ENCODE peak calls at places on chromosomes 4 and X, in nine cellular contexts. One of them, this sample, is unnamed.

GRCh38 chr4:189162073-189162789 is 778.4 kb upstream of the FRG1 start:
- DNase-seq in SK-N-SH: no peak
- DNase-seq in suprapubic skin: no peak
- DNase-seq in upper lobe of left lung: no peak
- DNase-seq in K562: no peak
- DNase-seq in sigmoid colon: no peak
- DNase-seq in stomach: no peak
- DNase-seq in transverse colon: no peak
- DNase-seq in tibial nerve: no peak
- DNase-seq in this sample: no peak

GRCh38 chrX:51837926-51838325 is 55.5 kb upstream of the MAGED1 start:
- DNase-seq in stomach: peak; percentile 41
- DNase-seq in upper lobe of left lung: no peak
- DNase-seq in sigmoid colon: peak; percentile 70
- DNase-seq in transverse colon: peak; percentile 60
- DNase-seq in K562: no peak
- DNase-seq in SK-N-SH: peak; percentile 20
- DNase-seq in suprapubic skin: peak; percentile 65
- DNase-seq in tibial nerve: peak; percentile 52
- DNase-seq in this sample: peak; percentile 75

GRCh38 chr4:147247577-147247976 is 233.3 kb upstream of the EDNRA start:
- DNase-seq in transverse colon: no peak
- DNase-seq in SK-N-SH: no peak
- DNase-seq in upper lobe of left lung: no peak
- DNase-seq in K562: no peak
- DNase-seq in suprapubic skin: no peak
- DNase-seq in tibial nerve: no peak
- DNase-seq in stomach: no peak
- DNase-seq in sigmoid colon: no peak
- DNase-seq in this sample: no peak

GRCh38 chr4:165210566-165210965 is 3.2 kb downstream of the KLHL2 start:
- DNase-seq in upper lobe of left lung: no peak
- DNase-seq in transverse colon: no peak
- DNase-seq in tibial nerve: no peak
- DNase-seq in sigmoid colon: no peak
- DNase-seq in suprapubic skin: no peak
- DNase-seq in SK-N-SH: no peak
- DNase-seq in K562: no peak
- DNase-seq in stomach: no peak
- DNase-seq in this sample: no peak

GRCh38 chr4:142282870-142283431 is 563.1 kb downstream of the INPP4B start:
- DNase-seq in K562: no peak
- DNase-seq in stomach: no peak
- DNase-seq in tibial nerve: no peak
- DNase-seq in transverse colon: no peak
- DNase-seq in upper lobe of left lung: no peak
- DNase-seq in suprapubic skin: no peak
- DNase-seq in sigmoid colon: no peak
- DNase-seq in SK-N-SH: no peak
- DNase-seq in this sample: no peak

GRCh38 chr4:181202249-181202648 is 1041.0 kb upstream of the TENM3 start:
- DNase-seq in transverse colon: no peak
- DNase-seq in upper lobe of left lung: no peak
- DNase-seq in tibial nerve: no peak
- DNase-seq in stomach: no peak
- DNase-seq in SK-N-SH: no peak
- DNase-seq in suprapubic skin: no peak
- DNase-seq in sigmoid colon: no peak
- DNase-seq in K562: no peak
- DNase-seq in this sample: no peak

GRCh38 chr4:146370841-146371240 is 150.9 kb downstream of the SLC10A7 start:
- DNase-seq in sigmoid colon: no peak
- DNase-seq in suprapubic skin: no peak
- DNase-seq in SK-N-SH: no peak
- DNase-seq in tibial nerve: no peak
- DNase-seq in upper lobe of left lung: no peak
- DNase-seq in K562: no peak
- DNase-seq in transverse colon: no peak
- DNase-seq in stomach: no peak
- DNase-seq in this sample: no peak

GRCh38 chr4:8200302-8200975 is 1.3 kb downstream of the SH3TC1 start:
- DNase-seq in tibial nerve: no peak
- DNase-seq in transverse colon: peak; percentile 50
- DNase-seq in stomach: peak; percentile 68
- DNase-seq in K562: peak; percentile 51
- DNase-seq in sigmoid colon: peak; percentile 83
- DNase-seq in SK-N-SH: no peak
- DNase-seq in upper lobe of left lung: peak; percentile 86
- DNase-seq in suprapubic skin: no peak
- DNase-seq in this sample: no peak

GRCh38 chr4:156596026-156596425 is 375.6 kb downstream of the PDGFC start:
- DNase-seq in transverse colon: no peak
- DNase-seq in sigmoid colon: no peak
- DNase-seq in stomach: no peak
- DNase-seq in suprapubic skin: no peak
- DNase-seq in tibial nerve: no peak
- DNase-seq in K562: no peak
- DNase-seq in SK-N-SH: no peak
- DNase-seq in upper lobe of left lung: no peak
- DNase-seq in this sample: no peak

GRCh38 chrX:136780738-136781137 is at the start of gene ARHGEF6:
- DNase-seq in stomach: no peak
- DNase-seq in SK-N-SH: no peak
- DNase-seq in transverse colon: peak; percentile 38
- DNase-seq in suprapubic skin: no peak
- DNase-seq in tibial nerve: no peak
- DNase-seq in sigmoid colon: no peak
- DNase-seq in upper lobe of left lung: peak; percentile 45
- DNase-seq in K562: no peak
- DNase-seq in this sample: no peak

GRCh38 chr4:62814510-62815047 is 1594.7 kb downstream of the TECRL start:
- DNase-seq in SK-N-SH: no peak
- DNase-seq in K562: no peak
- DNase-seq in upper lobe of left lung: no peak
- DNase-seq in stomach: no peak
- DNase-seq in transverse colon: no peak
- DNase-seq in suprapubic skin: no peak
- DNase-seq in tibial nerve: no peak
- DNase-seq in sigmoid colon: no peak
- DNase-seq in this sample: no peak
- TF ChIP-seq CTCF in SK-N-SH: no peak
- TF ChIP-seq CTCF in K562: no peak
- TF ChIP-seq CTCF in upper lobe of left lung: no peak
- TF ChIP-seq CTCF in stomach: no peak
- TF ChIP-seq CTCF in transverse colon: no peak
- TF ChIP-seq CTCF in suprapubic skin: no peak
- TF ChIP-seq CTCF in tibial nerve: no peak
- TF ChIP-seq CTCF in sigmoid colon: no peak
- TF ChIP-seq CTCF in this sample: peak; percentile 17

GRCh38 chrX:69387559-69388487 is 116.3 kb upstream of the NALF2 start:
- DNase-seq in SK-N-SH: peak; percentile 78
- DNase-seq in sigmoid colon: no peak
- DNase-seq in K562: peak; percentile 60
- DNase-seq in suprapubic skin: no peak
- DNase-seq in upper lobe of left lung: peak; percentile 26
- DNase-seq in stomach: peak; percentile 46
- DNase-seq in transverse colon: peak; percentile 19
- DNase-seq in tibial nerve: no peak
- DNase-seq in this sample: peak; percentile 62
- TF ChIP-seq EP300 in SK-N-SH: no peak
- TF ChIP-seq EP300 in sigmoid colon: no peak
- TF ChIP-seq EP300 in K562: no peak
- TF ChIP-seq EP300 in suprapubic skin: no peak
- TF ChIP-seq EP300 in upper lobe of left lung: no peak
- TF ChIP-seq EP300 in stomach: no peak
- TF ChIP-seq EP300 in transverse colon: no peak
- TF ChIP-seq EP300 in tibial nerve: no peak
- TF ChIP-seq EP300 in this sample: no peak

DNA sequence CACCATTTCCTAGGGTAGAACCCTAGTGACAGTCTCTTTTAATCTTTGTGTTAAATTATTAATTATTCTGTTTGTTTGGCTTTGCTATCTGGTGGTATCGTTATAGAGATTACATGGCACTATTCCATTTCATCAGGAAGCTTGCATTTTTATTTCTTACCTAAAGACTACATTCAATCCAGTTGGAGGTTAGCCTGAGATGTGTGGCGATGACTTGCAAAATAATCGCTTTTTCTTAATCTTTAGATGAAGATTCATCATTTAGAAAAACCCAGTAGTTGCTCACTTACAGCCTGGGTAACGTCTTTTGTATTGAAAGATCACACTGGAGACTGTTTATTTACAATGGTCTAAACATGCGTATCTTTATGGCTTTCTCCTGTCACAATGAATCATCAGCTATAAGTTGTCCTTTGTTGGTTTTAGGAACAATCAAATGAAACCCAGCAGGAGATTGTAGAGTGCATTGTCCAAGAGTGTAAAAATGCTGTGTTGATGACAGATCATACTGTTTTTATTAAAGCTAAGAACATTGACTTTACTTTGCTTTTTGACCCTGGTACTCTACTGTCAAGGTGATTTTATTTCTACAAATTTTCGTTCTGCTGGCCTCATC is 281.7 kb upstream of the PITX2 start:
- DNase-seq in upper lobe of left lung: no peak
- DNase-seq in transverse colon: no peak
- DNase-seq in SK-N-SH: no peak
- DNase-seq in stomach: no peak
- DNase-seq in K562: no peak
- DNase-seq in tibial nerve: no peak
- DNase-seq in suprapubic skin: no peak
- DNase-seq in sigmoid colon: no peak
- DNase-seq in this sample: no peak
- H3K4me3 ChIP-seq in upper lobe of left lung: no peak overlapping the region
- H3K4me3 ChIP-seq in transverse colon: no peak overlapping the region
- H3K4me3 ChIP-seq in SK-N-SH: no peak overlapping the region
- H3K4me3 ChIP-seq in stomach: no peak overlapping the region
- H3K4me3 ChIP-seq in K562: no peak overlapping the region
- H3K4me3 ChIP-seq in tibial nerve: no peak overlapping the region
- H3K4me3 ChIP-seq in suprapubic skin: no peak overlapping the region
- H3K4me3 ChIP-seq in sigmoid colon: no peak overlapping the region
- H3K4me3 ChIP-seq in this sample: no peak overlapping the region

GRCh38 chr4:4427478-4427870 is 40.6 kb downstream of the NSG1 start:
- DNase-seq in stomach: no peak
- DNase-seq in upper lobe of left lung: no peak
- DNase-seq in suprapubic skin: no peak
- DNase-seq in sigmoid colon: no peak
- DNase-seq in tibial nerve: no peak
- DNase-seq in SK-N-SH: no peak
- DNase-seq in K562: no peak
- DNase-seq in transverse colon: no peak
- DNase-seq in this sample: no peak

GRCh38 chr4:4428966-4429875 is 42.3 kb downstream of the NSG1 start:
- DNase-seq in SK-N-SH: no peak
- DNase-seq in tibial nerve: no peak
- DNase-seq in stomach: no peak
- DNase-seq in K562: no peak
- DNase-seq in transverse colon: no peak
- DNase-seq in sigmoid colon: no peak
- DNase-seq in suprapubic skin: no peak
- DNase-seq in upper lobe of left lung: no peak
- DNase-seq in this sample: no peak

GRCh38 chr4:4432341-4433125 is 45.6 kb downstream of the NSG1 start:
- DNase-seq in stomach: no peak
- DNase-seq in K562: no peak
- DNase-seq in transverse colon: no peak
- DNase-seq in suprapubic skin: no peak
- DNase-seq in sigmoid colon: peak; percentile 42
- DNase-seq in tibial nerve: no peak
- DNase-seq in SK-N-SH: no peak
- DNase-seq in upper lobe of left lung: no peak
- DNase-seq in this sample: no peak

GRCh38 chr4:4427886-4428285 is 41.0 kb downstream of the NSG1 start:
- DNase-seq in upper lobe of left lung: no peak
- DNase-seq in sigmoid colon: no peak
- DNase-seq in transverse colon: no peak
- DNase-seq in K562: no peak
- DNase-seq in suprapubic skin: no peak
- DNase-seq in stomach: no peak
- DNase-seq in SK-N-SH: no peak
- DNase-seq in tibial nerve: no peak
- DNase-seq in this sample: no peak

GRCh38 chr4:4430492-4431195 is 43.7 kb downstream of the NSG1 start:
- DNase-seq in tibial nerve: no peak
- DNase-seq in stomach: no peak
- DNase-seq in K562: peak; percentile 67
- DNase-seq in sigmoid colon: no peak
- DNase-seq in suprapubic skin: no peak
- DNase-seq in upper lobe of left lung: no peak
- DNase-seq in SK-N-SH: peak; percentile 77
- DNase-seq in transverse colon: no peak
- DNase-seq in this sample: no peak
- TF ChIP-seq CTCF in tibial nerve: peak; percentile 32
- TF ChIP-seq CTCF in stomach: no peak
- TF ChIP-seq CTCF in K562: peak; percentile 82
- TF ChIP-seq CTCF in sigmoid colon: no peak
- TF ChIP-seq CTCF in suprapubic skin: peak; percentile 7
- TF ChIP-seq CTCF in upper lobe of left lung: peak; percentile 33
- TF ChIP-seq CTCF in SK-N-SH: peak; percentile 79
- TF ChIP-seq CTCF in transverse colon: peak; percentile 28
- TF ChIP-seq CTCF in this sample: no peak

GRCh38 chr4:133483600-133484246 is 334.6 kb downstream of the PCDH10 start:
- DNase-seq in K562: no peak
- DNase-seq in sigmoid colon: no peak
- DNase-seq in transverse colon: no peak
- DNase-seq in tibial nerve: no peak
- DNase-seq in upper lobe of left lung: no peak
- DNase-seq in stomach: no peak
- DNase-seq in SK-N-SH: no peak
- DNase-seq in suprapubic skin: no peak
- DNase-seq in this sample: no peak
- TF ChIP-seq EP300 in K562: no peak
- TF ChIP-seq EP300 in sigmoid colon: no peak
- TF ChIP-seq EP300 in transverse colon: no peak
- TF ChIP-seq EP300 in tibial nerve: no peak
- TF ChIP-seq EP300 in upper lobe of left lung: no peak
- TF ChIP-seq EP300 in stomach: no peak
- TF ChIP-seq EP300 in SK-N-SH: no peak
- TF ChIP-seq EP300 in suprapubic skin: no peak
- TF ChIP-seq EP300 in this sample: no peak

This sample was measured in ovary.